ENCODE peak calls at places on chromosome 21, in five cellular contexts. W, C, S, N and I are unnamed samples.

GRCh38 chr21:34795152-34796141 is 126.7 kb downstream of the CLIC6 start:
- DNase-seq in C (no peak), W (peak), N (no peak), S (no peak), I (no peak)

GRCh38 chr21:35227774-35228173 is 178.7 kb upstream of the RUNX1 start:
- DNase-seq in S (no peak), C (peak), N (no peak), W (no peak), I (no peak)

GRCh38 chr21:27837933-27838332 is 871.0 kb upstream of the ADAMTS5 start:
- DNase-seq in N (no peak), S (no peak), C (no peak), W (no peak), I (no peak)

GRCh38 chr21:24995206-24995605 is 612.1 kb downstream of the MRPL39 start:
- DNase-seq in W (peak), N (no peak), C (no peak), S (no peak), I (no peak)

GRCh38 chr21:25501996-25502665 is 105.2 kb downstream of the MRPL39 start:
- DNase-seq in S (no peak), W (no peak), C (no peak), N (no peak), I (no peak)

GRCh38 chr21:35791541-35792335 is 268.6 kb downstream of the SETD4 start:
- DNase-seq in S (no peak), W (no peak), C (no peak), N (no peak), I (no peak)

GRCh38 chr21:29849735-29850176 is 90.0 kb downstream of the GRIK1 start:
- DNase-seq in W (peak), N (peak), S (no peak), C (peak), I (peak)

GRCh38 chr21:31248598-31248997 is 95.5 kb downstream of the TIAM1 start:
- DNase-seq in W (peak), C (no peak), S (no peak), N (no peak), I (no peak)

GRCh38 chr21:16978309-16978895 is 534.4 kb upstream of the CXADR start:
- DNase-seq in W (no peak), C (no peak), S (no peak), N (no peak), I (no peak)

GRCh38 chr21:35381743-35382310 is 332.7 kb upstream of the RUNX1 start:
- DNase-seq in S (no peak), C (no peak), N (no peak), W (no peak), I (no peak)

GRCh38 chr21:28605138-28605537 is 387.5 kb downstream of the LTN1 start:
- DNase-seq in W (no peak), C (peak), N (no peak), S (no peak), I (no peak)

GRCh38 chr21:28975401-28975800 is 17.3 kb downstream of the LTN1 start:
- DNase-seq in S (no peak), C (no peak), W (no peak), N (no peak), I (no peak)

GRCh38 chr21:29300547-29301138 is 1.9 kb downstream of the BACH1 start:
- DNase-seq in S (no peak), N (no peak), W (peak), C (peak), I (no peak)

GRCh38 chr21:34996304-34997081 is 52.6 kb downstream of the RUNX1 start:
- DNase-seq in S (no peak), C (no peak), N (peak), W (peak), I (no peak)

GRCh38 chr21:28991861-28992525 is 684 bp downstream of the LTN1 start:
- DNase-seq in S (no peak), N (no peak), W (no peak), C (peak), I (no peak)

GRCh38 chr21:34594566-34595234 is 20.2 kb downstream of the RCAN1 start:
- DNase-seq in W (no peak), S (no peak), C (no peak), N (no peak), I (no peak)

GRCh38 chr21:30209571-30209970 is 6.3 kb downstream of the CLDN8 start:
- DNase-seq in W (no peak), C (no peak), N (no peak), S (no peak), I (no peak)

GRCh38 chr21:34367320-34367935 is 3.6 kb downstream of the KCNE2 start:
- DNase-seq in S (peak), N (peak), C (peak), W (peak), I (no peak)

GRCh38 chr21:25307489-25307888 is 299.8 kb downstream of the MRPL39 start:
- DNase-seq in W (peak), C (no peak), S (no peak), N (no peak), I (no peak)

GRCh38 chr21:17622018-17622417 is 9.3 kb upstream of the BTG3 start:
- DNase-seq in S (no peak), C (no peak), W (no peak), N (no peak), I (no peak)

GRCh38 chr21:34779860-34780259 is 111.1 kb downstream of the CLIC6 start:
- DNase-seq in C (no peak), S (no peak), N (no peak), W (no peak), I (no peak)

GRCh38 chr21:28884481-28884880 is 108.2 kb downstream of the LTN1 start:
- DNase-seq in W (peak), S (no peak), N (no peak), C (peak), I (no peak)

GRCh38 chr21:31276663-31277062 is 67.4 kb downstream of the TIAM1 start:
- DNase-seq in N (no peak), W (no peak), C (no peak), S (no peak), I (no peak)

GRCh38 chr21:16517380-16517779 is 787.6 kb downstream of the USP25 start:
- DNase-seq in N (no peak), C (no peak), S (no peak), W (peak), I (no peak)

GRCh38 chr21:31360717-31361116 is 16.7 kb upstream of the TIAM1 start:
- DNase-seq in W (no peak), N (no peak), C (no peak), S (no peak), I (no peak)

GRCh38 chr21:34899760-34900159 is 149.3 kb downstream of the RUNX1 start:
- DNase-seq in S (no peak), W (no peak), C (no peak), N (no peak), I (no peak)

GRCh38 chr21:8990326-8991087 is 1530.9 kb upstream of the TPTE start:
- DNase-seq in W (peak), N (no peak), C (no peak), S (no peak), I (no peak)

GRCh38 chr21:35508389-35508888 is 459.3 kb upstream of the RUNX1 start:
- DNase-seq in N (peak), C (peak), W (peak), S (no peak), I (no peak)

GRCh38 chr21:29827236-29827635 is 112.6 kb downstream of the GRIK1 start:
- DNase-seq in C (no peak), S (no peak), N (no peak), W (no peak), I (no peak)

GRCh38 chr21:36103434-36103833 is 31.4 kb upstream of the CBR3 start:
- DNase-seq in S (no peak), W (no peak), C (no peak), N (no peak), I (no peak)

GRCh38 chr21:17466166-17466565 is 46.7 kb upstream of the CXADR start:
- DNase-seq in W (peak), S (no peak), C (no peak), N (no peak), I (no peak)

GRCh38 chr21:19120591-19120990 is 717.0 kb upstream of the TMPRSS15 start:
- DNase-seq in N (no peak), C (no peak), S (no peak), W (no peak), I (no peak)

GRCh38 chr21:34952701-34953100 is 96.4 kb downstream of the RUNX1 start:
- DNase-seq in C (no peak), N (no peak), S (no peak), W (peak), I (no peak)

GRCh38 chr21:35779690-35780570 is 280.4 kb downstream of the SETD4 start:
- DNase-seq in C (no peak), N (no peak), W (peak), S (no peak), I (no peak)

GRCh38 chr21:25895565-25896205 is 160.9 kb downstream of the GABPA start:
- DNase-seq in N (no peak), W (peak), C (peak), S (no peak), I (no peak)

GRCh38 chr21:17829472-17829871 is 10.3 kb upstream of the C21orf91 start:
- DNase-seq in C (no peak), N (no peak), W (peak), S (no peak), I (no peak)

GRCh38 chr21:35020446-35020845 is 28.7 kb downstream of the RUNX1 start:
- DNase-seq in N (no peak), S (no peak), C (peak), W (no peak), I (no peak)

GRCh38 chr21:19034041-19034440 is 630.5 kb upstream of the TMPRSS15 start:
- DNase-seq in S (no peak), N (no peak), W (no peak), C (no peak), I (no peak)

GRCh38 chr21:46253610-46254124 is 25.1 kb upstream of the LSS start:
- DNase-seq in N (no peak), S (no peak), C (peak), W (no peak), I (no peak)

GRCh38 chr21:46247699-46248460 is 19.3 kb upstream of the LSS start:
- DNase-seq in C (no peak), N (no peak), S (no peak), W (no peak), I (no peak)

GRCh38 chr21:46248827-46249226 is 20.3 kb upstream of the LSS start:
- DNase-seq in N (no peak), S (no peak), C (no peak), W (no peak), I (no peak)

GRCh38 chr21:46252840-46253239 is 24.3 kb upstream of the LSS start:
- DNase-seq in W (no peak), N (no peak), C (no peak), S (no peak), I (no peak)

GRCh38 chr21:46250146-46250725 is 21.7 kb upstream of the LSS start:
- DNase-seq in N (no peak), C (peak), S (no peak), W (no peak), I (no peak)
- H3K4me3 ChIP-seq in N (no peak), C (no peak), S (no peak), W (no peak), I (no peak)

DNA sequence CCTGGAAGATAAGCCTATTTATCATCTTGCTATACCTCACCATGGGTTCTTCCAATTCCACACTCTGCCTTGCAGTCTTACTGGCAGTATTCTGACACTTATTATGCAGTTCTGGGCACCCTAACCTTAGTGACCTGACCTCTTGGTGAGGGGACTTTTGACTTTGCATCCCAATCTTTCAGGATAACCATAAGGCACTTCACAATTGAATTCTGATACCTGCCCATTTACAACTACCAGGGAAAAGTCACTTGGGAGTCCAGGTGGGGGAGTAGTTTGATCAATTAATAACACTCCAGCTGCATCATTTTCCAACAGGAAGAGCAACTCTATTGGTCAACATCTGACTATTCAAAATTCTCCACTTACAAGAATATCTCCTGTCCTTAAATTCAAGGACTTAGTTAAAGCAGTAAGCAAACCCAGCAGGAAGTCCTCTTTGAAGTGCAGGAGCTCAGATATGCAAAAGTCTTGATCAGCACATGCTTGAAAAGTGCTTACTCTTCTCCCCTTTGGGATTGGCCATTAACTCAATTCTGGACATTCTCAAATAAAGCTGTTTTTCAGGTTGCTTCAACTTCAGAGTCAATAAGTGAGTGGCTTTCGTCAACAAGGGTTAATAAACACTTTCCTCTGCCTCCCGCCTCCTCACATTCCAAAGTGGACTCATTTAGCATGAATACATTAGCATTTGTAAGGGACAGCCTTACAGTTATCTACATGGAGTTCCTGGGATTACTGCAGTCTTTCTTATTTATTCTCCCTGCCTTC is 177.4 kb upstream of the NRIP1 start:
- DNase-seq in S (no peak), C (no peak), W (peak), N (no peak), I (no peak)
- TF ChIP-seq CTCF in S (no peak), C (no peak), W (no peak), N (no peak), I (no peak)

DNA sequence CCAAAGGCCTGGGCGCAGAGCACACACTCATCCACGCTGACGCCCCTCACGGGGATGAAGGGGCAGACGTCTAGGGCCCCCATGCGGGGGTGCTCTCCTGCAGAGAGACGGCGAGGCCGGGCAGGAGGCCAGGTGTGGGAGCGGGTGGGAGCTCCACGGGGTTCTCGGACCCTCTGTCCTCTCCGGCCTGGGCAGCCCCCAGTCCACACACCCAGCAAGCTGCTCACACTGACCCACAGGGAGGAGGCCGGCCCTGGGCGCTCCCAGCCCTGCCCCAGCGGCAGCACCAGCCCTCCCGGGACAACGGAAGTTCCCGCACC is 2.5 kb downstream of the FTCD start:
- DNase-seq in C (no peak), S (peak), N (peak), W (no peak), I (peak)
- H3K27ac ChIP-seq in C (no peak), S (no peak), N (no peak), W (no peak), I (peak)

DNA sequence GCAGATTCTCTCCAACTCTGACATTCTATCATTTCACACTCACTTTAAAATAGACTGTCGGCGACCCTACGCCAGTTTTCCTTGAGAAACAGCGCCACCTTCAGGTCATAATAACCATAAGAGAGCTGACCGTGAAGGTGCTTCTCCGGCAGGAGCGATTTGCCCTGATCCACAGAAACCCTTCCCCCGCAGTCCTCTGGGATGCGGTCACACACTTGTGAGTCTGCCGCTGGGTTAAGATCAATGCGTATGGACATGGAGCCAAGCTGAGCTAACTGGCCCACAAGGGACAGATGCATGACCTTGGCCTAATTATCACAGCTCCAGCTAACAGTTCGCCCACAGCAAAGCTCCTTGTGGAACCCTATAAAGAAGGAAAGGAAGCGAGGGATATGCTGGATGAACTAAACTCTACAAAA is 32.8 kb upstream of the IFNAR2 start:
- DNase-seq in N (peak), S (no peak), W (peak), C (peak), I (peak)
- H3K4me3 ChIP-seq in N (no peak), S (peak), W (no peak), C (no peak), I (no peak)

GRCh38 chr21:37220433-37220980 is 46.6 kb downstream of the VPS26C start:
- DNase-seq in S (peak), C (no peak), W (peak), N (no peak), I (peak)
- TF ChIP-seq CTCF in S (no peak), C (no peak), W (peak), N (no peak), I (no peak)

DNA sequence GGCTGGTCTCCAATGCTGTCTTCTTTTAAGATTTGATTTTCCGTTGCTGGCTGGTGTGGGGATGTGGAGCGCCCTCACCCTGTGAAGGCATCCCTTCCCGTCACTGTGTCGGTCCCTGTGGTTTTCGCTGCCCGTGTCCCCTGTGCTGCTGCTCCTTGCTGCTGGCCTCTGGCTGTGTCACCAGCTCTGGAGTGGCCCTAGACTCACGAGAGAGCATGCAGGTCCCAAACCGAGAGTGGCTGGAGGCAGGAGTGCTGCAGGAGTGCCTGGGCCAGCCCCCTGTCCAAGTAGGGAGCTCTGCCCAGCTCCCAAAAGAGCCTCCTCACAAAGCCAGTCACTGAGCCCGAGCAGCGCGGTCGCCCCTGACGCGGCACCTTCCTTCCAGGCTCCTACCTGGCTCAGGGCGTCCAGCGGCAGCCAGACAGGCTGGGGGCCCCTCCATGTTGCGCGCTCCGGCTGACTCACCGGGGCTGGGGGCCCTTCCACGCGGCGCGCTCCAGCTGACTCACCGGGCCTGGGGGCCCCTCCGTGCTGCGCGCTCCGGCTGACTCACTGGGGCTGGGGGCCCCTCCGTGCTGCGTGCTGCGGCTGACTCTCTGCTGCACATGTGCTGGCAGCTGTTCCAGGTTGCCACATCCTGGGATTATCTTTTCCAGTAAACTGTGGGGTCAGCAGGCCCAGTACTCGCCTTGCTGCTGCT is 106.7 kb upstream of the COL6A1 start:
- DNase-seq in S (no peak), N (peak), W (peak), C (no peak), I (peak)
- H3K27ac ChIP-seq in S (no peak), N (no peak), W (peak), C (no peak), I (no peak)

DNA sequence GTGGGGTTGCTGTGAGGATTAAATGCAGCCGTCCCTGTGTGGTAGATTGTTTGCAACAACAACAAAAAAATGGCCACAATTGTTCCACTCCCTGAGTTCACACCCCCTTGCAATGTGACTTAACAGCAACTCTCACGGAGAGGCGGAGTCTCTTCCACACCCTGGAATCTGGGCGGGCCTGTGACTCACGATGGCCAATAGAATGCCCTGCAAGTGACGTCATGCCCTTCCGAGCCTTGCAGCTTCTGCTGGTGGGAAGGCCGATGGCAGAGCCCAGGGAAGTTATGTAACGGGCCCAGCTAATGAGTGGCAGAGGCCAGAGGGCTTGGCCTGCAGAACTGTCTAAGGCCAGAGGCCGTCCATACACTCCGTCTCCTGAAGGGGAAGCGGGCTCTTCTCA is 87.9 kb downstream of the RIPK4 start:
- DNase-seq in S (peak), N (peak), C (no peak), W (peak), I (peak)
- H3K4me3 ChIP-seq in S (peak), N (no peak), C (no peak), W (no peak), I (no peak)

GRCh38 chr21:43956667-43957030 is 55.5 kb upstream of the TRAPPC10 start:
- DNase-seq in N (no peak), C (no peak), W (peak), S (no peak), I (no peak)
- TF ChIP-seq CTCF in N (no peak), C (no peak), W (no peak), S (no peak), I (no peak)

GRCh38 chr21:42747746-42748351 is 94.4 kb downstream of the PDE9A start:
- DNase-seq in W (no peak), C (no peak), N (no peak), S (no peak), I (no peak)
- H3K27ac ChIP-seq in W (no peak), C (no peak), N (no peak), S (no peak), I (no peak)

GRCh38 chr21:39481886-39482285 is 30.1 kb downstream of the SH3BGR start:
- DNase-seq in W (no peak), C (no peak), N (no peak), S (no peak), I (no peak)
- H3K4me3 ChIP-seq in W (no peak), C (no peak), N (no peak), S (no peak), I (no peak)